ENCODE peak calls at places on chromosomes 3 and 15, in four cellular contexts. J is heart left ventricle, U is A549, R is Panc1. M is an unnamed sample. For H3K9me3, the result is how much of the 10 kb centered on the place peaks cover.

GRCh38 chr3:64488938-64489337 is 198.9 kb downstream of the ADAMTS9 start:
- DNase-seq in U (no peak), R (no peak), J (no peak), M (no peak)

GRCh38 chr3:51295625-51296024 is 89.5 kb upstream of the MANF start:
- DNase-seq in U (no peak), R (no peak), J (no peak), M (no peak)

GRCh38 chr15:90002428-90002844 is 1.3 kb downstream of the ZNF710 start:
- DNase-seq in U (peak), J (peak), R (no peak), M (peak)

GRCh38 chr15:44194397-44195150 is 497 bp downstream of the FRMD5 start:
- DNase-seq in R (peak), J (no peak), U (peak), M (peak)

GRCh38 chr3:151432624-151433372 is 28.1 kb downstream of the IGSF10 start:
- DNase-seq in J (no peak), R (no peak), U (no peak), M (no peak)

GRCh38 chr3:115986555-115987207 is 363.4 kb downstream of the GAP43 start:
- DNase-seq in R (no peak), J (no peak), U (peak), M (no peak)

GRCh38 chr3:12345141-12345561 is 56.3 kb downstream of the PPARG start:
- DNase-seq in R (peak), J (no peak), U (peak), M (no peak)

GRCh38 chr15:90036806-90037509 is 35.8 kb downstream of the ZNF710 start:
- DNase-seq in U (no peak), R (no peak), J (no peak), M (no peak)

GRCh38 chr3:31185004-31185357 is 290.5 kb upstream of the GADL1 start:
- DNase-seq in U (no peak), J (no peak), R (no peak), M (no peak)

GRCh38 chr3:48592519-48593087 is 2.5 kb downstream of the COL7A1 start:
- DNase-seq in R (no peak), J (no peak), U (no peak), M (no peak)

GRCh38 chr15:35596261-35596660 is 50.3 kb upstream of the DPH6 start:
- DNase-seq in R (no peak), J (no peak), U (no peak), M (no peak)

GRCh38 chr3:73623316-73623715 is 1.4 kb downstream of the PDZRN3 start:
- DNase-seq in J (peak), R (no peak), U (no peak), M (no peak)

GRCh38 chr3:11555211-11555782 is 88.4 kb downstream of the VGLL4 start:
- DNase-seq in R (no peak), J (no peak), U (no peak), M (peak)

GRCh38 chr15:69164807-69165636 is 4.6 kb downstream of the GLCE start:
- DNase-seq in J (no peak), R (no peak), U (no peak), M (no peak)

GRCh38 chr15:40770147-40770721 is 454 bp downstream of the C15orf62 start:
- DNase-seq in J (no peak), U (no peak), R (no peak), M (peak)

GRCh38 chr15:48363474-48363873 is 32.2 kb downstream of the DUT start:
- DNase-seq in R (no peak), U (no peak), J (no peak), M (no peak)

GRCh38 chr3:33544126-33544525 is 103.9 kb upstream of the UBP1 start:
- DNase-seq in U (no peak), J (no peak), R (no peak), M (no peak)

GRCh38 chr3:176633511-176633910 is 563.8 kb downstream of the TBL1XR1 start:
- DNase-seq in R (no peak), U (no peak), J (no peak), M (no peak)

GRCh38 chr3:134427400-134428111 is 53.3 kb upstream of the AMOTL2 start:
- DNase-seq in R (peak), J (peak), U (peak), M (no peak)

DNA sequence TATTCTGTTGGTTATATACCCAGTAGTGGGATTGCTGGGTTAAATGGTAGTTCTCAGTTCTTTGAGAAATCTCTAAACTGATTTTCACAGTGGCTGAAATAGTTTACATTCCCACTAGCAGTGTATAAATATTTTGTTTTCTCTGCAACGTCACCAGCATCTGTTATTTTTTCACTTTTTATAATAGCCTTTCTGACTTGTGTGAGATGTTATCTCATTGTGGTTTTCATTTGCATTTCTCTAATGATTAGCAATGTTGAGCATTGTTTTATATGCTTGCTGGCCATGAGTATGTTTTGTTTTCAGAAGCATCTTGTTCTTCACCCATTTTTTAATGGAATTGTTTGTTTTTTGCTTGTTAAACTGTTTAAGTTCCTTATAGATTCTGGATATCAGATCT is 612.7 kb upstream of the SGO1 start:
- DNase-seq in U (no peak), J (no peak), R (no peak), M (no peak)
- H3K9me3 ChIP-seq in U (under half), J (under half), R (under half), M (under half)

GRCh38 chr3:129632977-129633376 is 26.5 kb upstream of the PLXND1 start:
- DNase-seq in U (no peak), J (no peak), R (no peak), M (peak)
- H3K9me3 ChIP-seq in U (under half), J (under half), R (under half), M (under half)

GRCh38 chr15:93271871-93272270 is 182.9 kb upstream of the RGMA start:
- DNase-seq in R (no peak), U (no peak), J (no peak), M (no peak)
- H3K9me3 ChIP-seq in R (under half), U (under half), J (under half), M (under half)

GRCh38 chr15:25057574-25057973 is 102.8 kb downstream of the SNRPN start:
- DNase-seq in U (no peak), R (no peak), J (no peak), M (no peak)
- H3K9me3 ChIP-seq in U (half or more), R (half or more), J (half or more), M (half or more)

GRCh38 chr3:16990163-16990562 is 105.4 kb downstream of the PLCL2 start:
- DNase-seq in J (no peak), U (no peak), R (no peak), M (no peak)
- H3K9me3 ChIP-seq in J (under half), U (under half), R (under half), M (under half)

DNA sequence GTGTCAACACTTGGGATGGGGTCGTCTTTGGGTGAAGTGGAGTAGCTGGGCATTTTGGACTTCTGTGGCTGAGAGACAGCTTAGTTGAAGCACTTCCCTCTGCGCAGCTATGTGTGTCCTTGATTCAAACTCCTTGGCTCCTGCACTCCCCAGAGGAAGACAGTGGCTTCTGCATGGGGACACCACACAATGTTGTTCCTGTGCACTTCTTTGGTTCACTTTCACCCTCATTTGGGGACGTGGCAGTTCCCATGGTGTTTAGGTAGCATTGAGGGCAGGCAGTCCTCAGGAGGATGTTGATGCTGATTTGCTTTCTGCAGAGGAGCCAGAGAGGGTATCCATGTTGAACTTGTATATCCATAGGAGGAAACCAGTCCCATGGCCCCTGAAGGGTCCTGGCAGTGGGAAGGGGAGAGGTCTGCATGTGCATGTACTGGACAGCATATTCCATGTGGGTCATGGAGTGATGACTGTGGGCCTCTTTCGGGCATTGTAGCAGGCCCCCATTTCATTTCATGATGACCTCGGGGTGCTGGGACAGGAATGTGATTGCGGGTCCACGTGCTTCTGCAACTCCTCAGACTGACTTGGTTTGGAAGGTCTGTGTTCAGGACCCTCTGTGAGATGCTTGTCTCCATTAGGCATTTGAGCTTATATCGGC is 135.4 kb downstream of the SNRPN start:
- DNase-seq in J (no peak), R (no peak), U (no peak), M (no peak)
- H3K9me3 ChIP-seq in J (half or more), R (under half), U (under half), M (half or more)

DNA sequence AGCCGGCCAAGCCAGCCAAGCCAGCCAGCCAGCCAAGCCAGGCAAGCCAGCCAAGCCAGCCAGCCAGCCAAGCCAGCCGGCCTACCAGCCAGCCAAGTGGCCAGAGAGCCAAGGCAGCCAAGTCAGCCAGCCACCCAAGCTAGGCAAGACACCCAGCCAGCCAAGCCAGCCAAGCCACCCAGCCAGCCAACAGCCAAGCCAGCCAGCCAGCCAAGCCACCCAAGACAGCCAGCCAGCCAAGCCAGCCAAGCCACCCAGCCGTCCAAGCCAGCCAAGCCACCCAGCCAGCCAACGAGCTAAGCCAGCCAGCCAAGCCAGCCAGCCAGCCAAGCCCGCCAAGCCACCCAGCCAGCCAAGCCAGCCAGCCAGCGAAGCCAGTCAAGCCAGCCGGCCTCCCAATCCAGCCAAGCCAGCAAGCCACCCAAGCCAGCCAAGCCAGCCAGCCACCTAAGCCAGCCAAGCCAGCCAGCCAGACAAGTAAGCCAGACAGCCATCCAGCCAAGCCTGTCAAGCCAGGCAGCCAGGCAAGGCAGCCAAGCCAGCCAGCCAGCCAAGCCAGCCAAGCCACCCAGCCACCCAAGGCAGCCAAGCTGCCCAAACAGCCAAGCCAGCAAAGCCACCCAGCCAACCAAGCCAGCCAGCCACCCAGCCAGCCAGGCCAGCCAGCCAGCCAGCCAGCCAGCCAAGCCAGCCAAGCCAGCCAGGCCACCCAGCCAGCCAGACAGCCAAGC is 200.5 kb downstream of the GOLGA6L6 start:
- DNase-seq in J (peak), R (no peak), U (no peak), M (peak)
- H3K9me3 ChIP-seq in J (under half), R (under half), U (half or more), M (under half)

GRCh38 chr15:63093486-63094205 is 28.0 kb upstream of the LACTB start:
- DNase-seq in R (peak), U (peak), J (peak), M (peak)
- H3K9me3 ChIP-seq in R (under half), U (under half), J (under half), M (under half)

GRCh38 chr15:100464895-100465294 is 63.9 kb downstream of the CERS3 start:
- DNase-seq in R (no peak), J (no peak), U (no peak), M (no peak)

GRCh38 chr15:100463515-100463914 is 65.2 kb downstream of the CERS3 start:
- DNase-seq in U (no peak), J (no peak), R (no peak), M (no peak)

GRCh38 chr15:100464256-100464655 is 64.5 kb downstream of the CERS3 start:
- DNase-seq in R (no peak), U (no peak), J (no peak), M (no peak)

GRCh38 chr15:100457201-100457600 is 71.5 kb downstream of the CERS3 start:
- DNase-seq in J (no peak), U (no peak), R (no peak), M (no peak)

DNA sequence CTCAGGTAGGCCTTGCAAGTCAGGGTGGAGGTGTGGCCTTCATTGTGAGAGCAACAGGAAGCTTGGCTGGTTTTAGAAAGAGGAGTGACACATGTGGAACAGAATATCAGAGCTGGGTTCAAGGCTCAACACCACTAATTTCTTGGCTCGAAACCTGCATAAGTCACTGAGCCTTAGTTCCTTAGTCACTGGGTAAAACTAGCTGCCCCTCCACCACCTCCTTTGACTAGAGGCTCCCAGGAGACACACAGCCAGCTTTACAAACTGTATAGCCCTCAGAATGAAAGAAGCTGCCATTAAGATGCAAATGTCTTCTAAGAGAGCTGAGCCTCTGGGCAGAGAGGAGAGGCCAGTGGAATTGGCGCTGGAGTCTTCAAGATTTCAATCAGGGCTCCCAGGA is 67.7 kb downstream of the CERS3 start:
- DNase-seq in J (no peak), R (no peak), U (no peak), M (no peak)
- H3K9me3 ChIP-seq in J (under half), R (under half), U (under half), M (under half)